ENCODE peak calls at places on chromosomes 2 and 18, in five cellular contexts. S is IMR-90, Q is K562, K is GM12878, L is SK-N-SH. W is an unnamed sample.

GRCh38 chr2:132760971-132761370 is 91.0 kb upstream of the LYPD1 start:
- DNase-seq in S (no peak), K (no peak), Q (no peak), L (no peak), W (no peak)

GRCh38 chr2:159226608-159227007 is 59.9 kb downstream of the WDSUB1 start:
- DNase-seq in L (no peak), Q (no peak), K (no peak), S (no peak), W (no peak)

GRCh38 chr2:111903930-111904439 is 5.6 kb downstream of the MERTK start:
- DNase-seq in S (no peak), L (no peak), K (no peak), Q (no peak), W (no peak)

GRCh38 chr18:75161629-75162028 is 47.3 kb downstream of the PTGR3 start:
- DNase-seq in K (no peak), L (no peak), S (no peak), Q (peak; percentile 24), W (peak; percentile 50)

GRCh38 chr2:191013617-191013875 is 425 bp downstream of the STAT1 start:
- DNase-seq in Q (no peak), L (no peak), K (no peak), S (no peak), W (no peak)

GRCh38 chr2:11379558-11379957 is 35.1 kb upstream of the ROCK2 start:
- DNase-seq in Q (no peak), S (peak; percentile 47), L (no peak), K (no peak), W (no peak)

GRCh38 chr2:46122971-46123365 is 174.2 kb upstream of the EPAS1 start:
- DNase-seq in S (no peak), K (no peak), L (no peak), Q (no peak), W (no peak)

GRCh38 chr2:168118733-168119518 is 128.5 kb downstream of the STK39 start:
- DNase-seq in L (peak; percentile 17), S (peak; percentile 82), K (no peak), Q (peak; percentile 32), W (peak; percentile 64)

GRCh38 chr2:126436411-126436810 is 219.5 kb upstream of the GYPC start:
- DNase-seq in Q (no peak), L (no peak), K (no peak), S (no peak), W (no peak)

GRCh38 chr18:48934708-48935432 is 15.9 kb downstream of the SMAD7 start:
- DNase-seq in Q (no peak), K (peak; percentile 71), L (no peak), S (no peak), W (no peak)

GRCh38 chr2:18232731-18233438 is 327.6 kb downstream of the RDH14 start:
- DNase-seq in K (no peak), L (no peak), Q (no peak), S (peak; percentile 2), W (no peak)

GRCh38 chr2:161199885-161200284 is 39.7 kb downstream of the TANK start:
- DNase-seq in Q (no peak), L (no peak), S (no peak), K (no peak), W (no peak)

GRCh38 chr2:110732422-110733413 is at the start of gene ACOXL:
- DNase-seq in S (no peak), Q (peak; percentile 30), K (no peak), L (peak; percentile 51), W (no peak)

GRCh38 chr2:157329524-157329923 is 3.9 kb upstream of the ERMN start:
- DNase-seq in Q (no peak), K (no peak), L (no peak), S (no peak), W (no peak)

GRCh38 chr2:157691131-157691530 is 62.5 kb upstream of the ACVR1C start:
- DNase-seq in Q (no peak), L (no peak), S (no peak), K (no peak), W (no peak)

GRCh38 chr2:124269348-124269747 is 244.3 kb downstream of the CNTNAP5 start:
- DNase-seq in Q (no peak), K (no peak), S (no peak), L (peak; percentile 12), W (no peak)

GRCh38 chr18:63143246-63143847 is 176.2 kb downstream of the BCL2 start:
- DNase-seq in K (no peak), Q (no peak), L (peak; percentile 45), S (no peak), W (no peak)

GRCh38 chr18:63144748-63145147 is 174.8 kb downstream of the BCL2 start:
- DNase-seq in S (no peak), L (no peak), K (no peak), Q (no peak), W (no peak)

GRCh38 chr18:63140997-63141776 is 178.4 kb downstream of the BCL2 start:
- DNase-seq in L (no peak), K (no peak), S (no peak), Q (no peak), W (no peak)

GRCh38 chr18:63141777-63142176 is 177.8 kb downstream of the BCL2 start:
- DNase-seq in S (no peak), L (peak; percentile 59), K (peak; percentile 85), Q (no peak), W (no peak)

DNA sequence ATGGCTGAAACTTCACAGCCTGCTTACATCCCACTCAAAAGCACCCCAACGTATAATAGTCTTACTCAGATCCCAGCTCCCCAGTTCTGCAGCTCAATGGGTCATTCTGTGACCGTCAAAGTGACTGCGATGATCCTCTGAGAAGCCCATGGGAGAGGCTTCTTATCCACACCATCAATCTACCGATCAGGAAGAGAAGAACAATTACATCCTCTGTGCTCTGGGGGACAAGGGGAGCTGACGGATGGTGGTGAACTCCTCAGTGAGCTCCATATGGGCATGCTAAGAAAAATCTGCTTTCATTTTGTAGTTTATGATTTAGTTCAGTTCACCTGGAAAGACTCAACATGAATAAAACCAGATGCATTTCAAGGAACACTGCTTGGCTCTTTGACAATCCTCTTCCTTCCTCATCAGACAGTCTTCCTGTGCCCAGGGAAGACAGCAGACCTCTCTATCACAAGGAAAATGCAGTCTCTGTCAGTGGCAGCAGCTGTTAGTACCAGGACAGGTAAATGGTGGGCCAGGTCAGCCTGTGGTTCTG is 177.0 kb downstream of the BCL2 start:
- DNase-seq in Q (no peak), L (peak; percentile 71), K (no peak), S (no peak), W (no peak)
- H3K4me2 ChIP-seq in Q (no peak overlapping the region), L (no peak overlapping the region), K (peak overlapping the region; percentile 90), S (no peak overlapping the region), W (no peak overlapping the region)

GRCh38 chr2:70510213-70510820 is 43.3 kb downstream of the TGFA start:
- DNase-seq in S (no peak), K (no peak), L (no peak), Q (no peak), W (no peak)
- TF ChIP-seq RCOR1 in S (no peak), K (no peak), L (no peak), Q (no peak), W (no peak)

GRCh38 chr2:20291106-20291564 is 59.5 kb downstream of the PUM2 start:
- DNase-seq in K (no peak), Q (peak; percentile 76), L (peak; percentile 79), S (peak; percentile 82), W (peak; percentile 93)
- H3K4me2 ChIP-seq in K (no peak overlapping the region), Q (no peak overlapping the region), L (no peak overlapping the region), S (no peak overlapping the region), W (peak overlapping the region; percentile 16)

DNA sequence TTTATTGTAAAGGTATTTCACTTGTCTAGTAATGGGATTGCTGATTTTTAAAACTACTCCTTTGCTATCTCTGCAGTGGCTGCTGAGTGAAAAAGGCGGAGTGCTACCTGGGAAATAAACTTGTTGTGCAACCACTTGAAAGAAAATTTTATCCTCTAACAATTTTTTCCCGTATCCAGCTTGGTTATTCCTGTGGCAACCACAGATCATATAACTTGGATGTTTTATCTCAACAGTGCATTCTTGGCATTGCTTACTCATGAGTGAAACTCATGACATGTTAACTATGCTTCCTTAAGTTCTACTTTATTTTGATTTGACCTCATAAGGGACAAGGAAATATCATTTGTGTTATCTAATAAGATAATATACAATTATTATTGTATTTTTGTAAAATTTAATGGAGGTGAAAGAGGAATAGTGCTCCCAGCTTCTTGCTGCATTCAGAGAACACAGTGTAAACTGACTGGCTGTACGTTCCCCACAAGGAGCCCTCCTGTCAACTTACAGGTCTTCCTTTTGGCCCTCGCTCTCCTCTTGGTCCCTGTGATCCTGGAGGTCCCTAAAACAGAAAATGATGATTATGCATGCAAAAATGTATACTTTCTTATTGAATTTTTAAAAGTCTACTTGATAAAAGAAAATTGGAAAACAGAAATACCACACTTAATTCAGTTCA is 82.7 kb downstream of the COL5A2 start:
- DNase-seq in S (peak; percentile 95), K (no peak), L (no peak), Q (no peak), W (peak; percentile 77)
- TF ChIP-seq RCOR1 in S (no peak), K (no peak), L (no peak), Q (no peak), W (no peak)

GRCh38 chr2:73823416-73823815 is 5.3 kb upstream of the STAMBP start:
- DNase-seq in K (no peak), Q (no peak), L (no peak), S (no peak), W (no peak)
- H3K4me2 ChIP-seq in K (no peak overlapping the region), Q (no peak overlapping the region), L (no peak overlapping the region), S (no peak overlapping the region), W (no peak overlapping the region)

GRCh38 chr2:96890252-96890651 is 20.4 kb upstream of the SEMA4C start:
- DNase-seq in S (no peak), L (no peak), K (no peak), Q (no peak), W (no peak)

GRCh38 chr2:96885432-96886137 is 15.7 kb upstream of the SEMA4C start:
- DNase-seq in K (no peak), L (no peak), S (no peak), Q (no peak), W (no peak)

GRCh38 chr2:96884299-96885156 is 14.6 kb upstream of the SEMA4C start:
- DNase-seq in Q (no peak), K (no peak), S (no peak), L (no peak), W (no peak)

GRCh38 chr2:96888082-96889011 is 18.5 kb upstream of the SEMA4C start:
- DNase-seq in K (no peak), Q (no peak), S (no peak), L (no peak), W (no peak)

DNA sequence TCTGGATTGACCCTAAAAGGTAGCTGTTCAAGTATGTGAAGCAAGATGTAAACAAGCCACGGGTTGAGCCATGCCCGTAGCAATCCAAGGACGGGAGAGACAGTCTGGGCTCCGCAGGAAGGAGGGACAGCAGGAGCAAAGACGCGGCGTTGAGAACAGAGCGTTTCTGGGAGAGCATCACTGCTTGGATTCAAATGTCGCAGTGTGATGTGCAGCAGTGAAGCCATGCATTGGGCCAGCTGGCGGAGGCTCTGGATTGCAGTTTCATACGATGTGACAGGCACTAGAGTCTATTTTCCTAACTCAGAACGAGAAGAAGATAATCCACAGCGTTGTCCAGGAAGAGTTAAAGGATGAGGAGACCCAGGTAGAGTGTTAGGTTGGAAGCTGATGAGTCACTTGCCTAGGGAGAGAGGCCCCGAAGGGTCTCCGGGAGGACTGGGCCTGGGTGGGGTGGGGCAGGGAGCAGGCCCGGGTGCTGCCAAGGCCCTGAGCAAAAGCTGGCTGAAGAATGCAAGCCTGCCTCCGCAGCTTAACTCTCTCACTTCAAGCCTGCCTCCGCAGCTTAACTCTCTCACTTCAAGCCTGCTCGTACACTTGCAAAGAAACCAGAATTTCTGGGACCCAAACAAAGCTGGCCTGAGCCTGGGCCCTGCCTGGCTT is 17.7 kb upstream of the SEMA4C start:
- DNase-seq in S (no peak), K (no peak), Q (no peak), L (no peak), W (no peak)
- TF ChIP-seq RCOR1 in S (no peak), K (no peak), Q (no peak), L (no peak), W (no peak)